ENCODE peak calls at places on chromosomes 2 and 18, in five cellular contexts. One of them, this sample, is unnamed.

GRCh38 chr18:48756511-48757226 is 194.1 kb downstream of the SMAD7 start:
- DNase-seq in GM23248: no peak
- DNase-seq in pancreas: no peak
- DNase-seq in SJSA1: no peak
- DNase-seq in upper lobe of right lung: no peak
- DNase-seq in this sample: no peak

GRCh38 chr18:58117685-58118403 is 73.8 kb downstream of the NEDD4L start:
- DNase-seq in GM23248: peak
- DNase-seq in pancreas: no peak
- DNase-seq in SJSA1: no peak
- DNase-seq in upper lobe of right lung: peak
- DNase-seq in this sample: peak

GRCh38 chr2:75833386-75833785 is 122.7 kb upstream of the GCFC2 start:
- DNase-seq in GM23248: no peak
- DNase-seq in pancreas: no peak
- DNase-seq in SJSA1: no peak
- DNase-seq in upper lobe of right lung: no peak
- DNase-seq in this sample: no peak

GRCh38 chr2:15912203-15912602 is 28.1 kb upstream of the MYCN start:
- DNase-seq in GM23248: peak
- DNase-seq in pancreas: no peak
- DNase-seq in SJSA1: peak
- DNase-seq in upper lobe of right lung: no peak
- DNase-seq in this sample: no peak

GRCh38 chr2:26394694-26395093 is 7.0 kb upstream of the DRC1 start:
- DNase-seq in GM23248: no peak
- DNase-seq in pancreas: no peak
- DNase-seq in SJSA1: no peak
- DNase-seq in upper lobe of right lung: no peak
- DNase-seq in this sample: no peak

GRCh38 chr2:187319441-187320108 is 128.5 kb downstream of the CALCRL start:
- DNase-seq in GM23248: peak
- DNase-seq in pancreas: no peak
- DNase-seq in SJSA1: no peak
- DNase-seq in upper lobe of right lung: no peak
- DNase-seq in this sample: no peak

GRCh38 chr2:101119431-101119830 is 31.8 kb downstream of the TBC1D8 start:
- DNase-seq in GM23248: peak
- DNase-seq in pancreas: peak
- DNase-seq in SJSA1: no peak
- DNase-seq in upper lobe of right lung: no peak
- DNase-seq in this sample: no peak

GRCh38 chr2:218805627-218806026 is 23.7 kb downstream of the CYP27A1 start:
- DNase-seq in GM23248: peak
- DNase-seq in pancreas: no peak
- DNase-seq in SJSA1: no peak
- DNase-seq in upper lobe of right lung: no peak
- DNase-seq in this sample: no peak

GRCh38 chr2:437772-438393 is 150.0 kb upstream of the ALKAL2 start:
- DNase-seq in GM23248: no peak
- DNase-seq in pancreas: no peak
- DNase-seq in SJSA1: no peak
- DNase-seq in upper lobe of right lung: no peak
- DNase-seq in this sample: peak

GRCh38 chr2:148201075-148202004 is 180.4 kb downstream of the MBD5 start:
- DNase-seq in GM23248: peak
- DNase-seq in pancreas: peak
- DNase-seq in SJSA1: peak
- DNase-seq in upper lobe of right lung: peak
- DNase-seq in this sample: peak

GRCh38 chr2:46382331-46383112 is 85.3 kb downstream of the EPAS1 start:
- DNase-seq in GM23248: no peak
- DNase-seq in pancreas: no peak
- DNase-seq in SJSA1: peak
- DNase-seq in upper lobe of right lung: no peak
- DNase-seq in this sample: no peak

GRCh38 chr2:96888082-96889011 is 18.5 kb upstream of the SEMA4C start:
- DNase-seq in GM23248: no peak
- DNase-seq in pancreas: peak
- DNase-seq in SJSA1: no peak
- DNase-seq in upper lobe of right lung: peak
- DNase-seq in this sample: no peak

GRCh38 chr2:70854416-70854815 is 18.8 kb upstream of the CD207 start:
- DNase-seq in GM23248: no peak
- DNase-seq in pancreas: no peak
- DNase-seq in SJSA1: no peak
- DNase-seq in upper lobe of right lung: no peak
- DNase-seq in this sample: no peak

GRCh38 chr18:13541621-13542519 is 184.5 kb downstream of the FAM210A start:
- DNase-seq in GM23248: no peak
- DNase-seq in pancreas: no peak
- DNase-seq in SJSA1: no peak
- DNase-seq in upper lobe of right lung: no peak
- DNase-seq in this sample: no peak

GRCh38 chr18:72869786-72870185 is 2.0 kb upstream of the NETO1 start:
- DNase-seq in GM23248: no peak
- DNase-seq in pancreas: no peak
- DNase-seq in SJSA1: no peak
- DNase-seq in upper lobe of right lung: no peak
- DNase-seq in this sample: no peak

GRCh38 chr18:72868666-72869661 is 1.2 kb upstream of the NETO1 start:
- DNase-seq in GM23248: no peak
- DNase-seq in pancreas: peak
- DNase-seq in SJSA1: no peak
- DNase-seq in upper lobe of right lung: no peak
- DNase-seq in this sample: no peak

GRCh38 chr18:72866901-72867701 is 686 bp downstream of the NETO1 start:
- DNase-seq in GM23248: no peak
- DNase-seq in pancreas: no peak
- DNase-seq in SJSA1: no peak
- DNase-seq in upper lobe of right lung: no peak
- DNase-seq in this sample: peak

GRCh38 chr18:72866572-72866900 is 1.3 kb downstream of the NETO1 start:
- DNase-seq in GM23248: no peak
- DNase-seq in pancreas: no peak
- DNase-seq in SJSA1: no peak
- DNase-seq in upper lobe of right lung: no peak
- DNase-seq in this sample: no peak

DNA sequence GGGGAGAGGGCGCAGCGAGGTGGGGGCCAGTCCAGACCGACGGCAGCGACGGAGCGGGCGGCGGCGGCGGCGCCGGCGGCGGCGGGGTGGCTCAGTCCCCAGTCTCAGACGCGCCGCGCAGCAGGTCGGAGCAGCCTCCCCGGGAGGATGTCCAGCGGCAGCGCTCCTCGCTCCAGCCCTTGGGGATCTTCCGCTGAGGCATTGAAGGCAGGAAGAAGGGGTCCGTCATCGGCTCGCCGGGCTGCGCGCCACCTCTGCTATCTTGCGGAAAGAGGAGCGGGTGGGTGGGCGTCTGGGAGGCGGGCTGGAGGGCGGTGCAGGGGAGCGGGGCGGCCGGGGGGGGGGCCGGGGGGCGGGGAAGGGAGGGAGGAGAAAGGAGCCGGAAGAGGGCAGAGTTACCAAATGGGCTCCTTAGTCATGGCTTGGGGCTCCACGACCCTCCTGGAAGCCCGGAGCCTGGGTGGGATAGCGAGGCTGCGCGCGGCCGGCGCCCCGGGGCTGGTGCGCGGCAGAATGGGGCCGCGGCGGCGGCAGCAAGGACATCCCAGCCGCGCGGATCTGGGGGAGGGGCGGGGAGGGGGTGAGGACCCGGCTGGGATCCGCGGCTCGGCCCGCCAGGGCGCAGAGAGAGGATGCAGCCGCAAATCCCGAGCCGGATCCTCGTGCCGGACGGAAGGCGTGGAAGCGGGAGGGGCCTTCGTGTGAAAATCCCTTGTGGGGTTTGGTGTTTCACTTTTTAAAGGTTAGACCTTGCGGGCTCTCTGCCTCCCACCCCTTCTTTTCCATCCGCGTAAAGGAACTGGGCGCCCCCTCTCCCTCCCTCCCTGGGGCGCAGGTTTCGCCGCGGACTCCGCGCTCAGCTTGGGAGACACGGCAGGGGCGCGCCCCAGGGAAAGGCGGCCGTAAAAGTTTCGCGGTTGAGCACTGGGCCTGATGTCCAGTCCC is at the start of gene NETO1:
- DNase-seq in GM23248: no peak
- DNase-seq in pancreas: peak
- DNase-seq in SJSA1: no peak
- DNase-seq in upper lobe of right lung: no peak
- DNase-seq in this sample: peak
- H3K4me3 ChIP-seq in GM23248: no peak
- H3K4me3 ChIP-seq in pancreas: no peak
- H3K4me3 ChIP-seq in SJSA1: no peak
- H3K4me3 ChIP-seq in upper lobe of right lung: peak
- H3K4me3 ChIP-seq in this sample: peak

DNA sequence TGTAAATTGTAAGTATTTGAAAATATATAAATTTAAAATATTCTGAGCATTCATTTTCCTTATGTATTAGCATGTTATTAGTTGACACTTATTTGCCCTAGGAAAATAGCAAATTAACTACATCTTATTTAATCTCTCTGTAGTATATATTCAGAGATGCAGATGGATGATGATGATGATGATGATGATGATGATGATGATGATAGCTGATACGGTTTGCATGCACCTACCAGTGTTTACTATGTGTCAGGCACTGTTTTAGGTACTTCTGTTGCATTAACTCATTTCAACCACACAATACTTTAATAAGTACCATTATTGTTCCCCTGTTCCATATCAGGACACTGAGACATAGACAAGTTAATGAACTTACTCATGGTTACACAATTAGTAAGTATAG is 191.4 kb upstream of the BOD1L2 start:
- DNase-seq in GM23248: no peak
- DNase-seq in pancreas: no peak
- DNase-seq in SJSA1: no peak
- DNase-seq in upper lobe of right lung: no peak
- DNase-seq in this sample: no peak
- H3K27ac ChIP-seq in GM23248: no peak
- H3K27ac ChIP-seq in pancreas: no peak
- H3K27ac ChIP-seq in SJSA1: no peak
- H3K27ac ChIP-seq in upper lobe of right lung: no peak
- H3K27ac ChIP-seq in this sample: no peak

DNA sequence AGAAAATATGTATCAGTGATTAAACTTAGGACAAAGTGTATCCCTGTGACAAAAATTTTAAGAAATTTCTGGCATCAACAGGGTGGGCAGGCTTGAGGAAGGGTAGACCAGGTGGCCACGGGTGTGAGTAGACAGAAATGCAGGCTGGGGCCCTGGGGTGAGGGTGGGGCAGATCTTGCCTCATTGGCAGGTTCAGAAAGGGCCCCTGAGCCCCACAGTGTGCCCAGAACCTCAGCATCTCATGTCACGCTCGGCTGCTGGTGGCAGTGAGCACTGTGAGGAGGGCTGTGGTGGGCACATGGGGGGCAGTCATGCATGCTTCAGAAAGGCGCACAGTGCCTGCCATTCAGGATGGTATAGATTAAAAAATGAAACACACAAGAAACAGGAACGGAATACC is 7.6 kb upstream of the ASB18 start:
- DNase-seq in GM23248: no peak
- DNase-seq in pancreas: no peak
- DNase-seq in SJSA1: peak
- DNase-seq in upper lobe of right lung: no peak
- DNase-seq in this sample: no peak
- H3K4me3 ChIP-seq in GM23248: no peak
- H3K4me3 ChIP-seq in pancreas: no peak
- H3K4me3 ChIP-seq in SJSA1: no peak
- H3K4me3 ChIP-seq in upper lobe of right lung: no peak
- H3K4me3 ChIP-seq in this sample: no peak

DNA sequence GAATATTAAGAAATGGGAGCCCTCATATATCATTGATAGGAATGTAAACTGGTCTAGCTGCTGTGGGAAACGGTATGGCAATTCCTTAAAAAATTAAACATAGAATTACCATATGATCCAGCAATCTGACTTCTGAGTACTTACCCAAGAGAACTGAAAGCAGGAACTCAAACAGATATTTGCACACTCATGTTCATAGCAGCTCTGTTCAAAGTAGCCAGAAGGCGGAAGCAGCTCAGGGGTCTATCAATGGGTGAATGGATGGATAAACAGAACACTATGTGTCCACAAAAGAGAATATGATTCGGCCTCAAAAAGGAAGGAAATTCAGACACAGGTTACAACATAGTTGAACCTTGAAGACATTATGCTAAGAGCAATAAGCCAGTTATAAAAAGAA is 135.7 kb upstream of the NDUFV2 start:
- DNase-seq in GM23248: no peak
- DNase-seq in pancreas: no peak
- DNase-seq in SJSA1: no peak
- DNase-seq in upper lobe of right lung: no peak
- DNase-seq in this sample: no peak
- H3K27ac ChIP-seq in GM23248: no peak
- H3K27ac ChIP-seq in pancreas: no peak
- H3K27ac ChIP-seq in SJSA1: no peak
- H3K27ac ChIP-seq in upper lobe of right lung: no peak
- H3K27ac ChIP-seq in this sample: no peak

GRCh38 chr2:85577386-85578242 is at the start of gene VAMP8:
- DNase-seq in GM23248: no peak
- DNase-seq in pancreas: peak
- DNase-seq in SJSA1: no peak
- DNase-seq in upper lobe of right lung: peak
- DNase-seq in this sample: no peak
- H3K4me3 ChIP-seq in GM23248: no peak
- H3K4me3 ChIP-seq in pancreas: peak
- H3K4me3 ChIP-seq in SJSA1: no peak
- H3K4me3 ChIP-seq in upper lobe of right lung: peak
- H3K4me3 ChIP-seq in this sample: no peak

DNA sequence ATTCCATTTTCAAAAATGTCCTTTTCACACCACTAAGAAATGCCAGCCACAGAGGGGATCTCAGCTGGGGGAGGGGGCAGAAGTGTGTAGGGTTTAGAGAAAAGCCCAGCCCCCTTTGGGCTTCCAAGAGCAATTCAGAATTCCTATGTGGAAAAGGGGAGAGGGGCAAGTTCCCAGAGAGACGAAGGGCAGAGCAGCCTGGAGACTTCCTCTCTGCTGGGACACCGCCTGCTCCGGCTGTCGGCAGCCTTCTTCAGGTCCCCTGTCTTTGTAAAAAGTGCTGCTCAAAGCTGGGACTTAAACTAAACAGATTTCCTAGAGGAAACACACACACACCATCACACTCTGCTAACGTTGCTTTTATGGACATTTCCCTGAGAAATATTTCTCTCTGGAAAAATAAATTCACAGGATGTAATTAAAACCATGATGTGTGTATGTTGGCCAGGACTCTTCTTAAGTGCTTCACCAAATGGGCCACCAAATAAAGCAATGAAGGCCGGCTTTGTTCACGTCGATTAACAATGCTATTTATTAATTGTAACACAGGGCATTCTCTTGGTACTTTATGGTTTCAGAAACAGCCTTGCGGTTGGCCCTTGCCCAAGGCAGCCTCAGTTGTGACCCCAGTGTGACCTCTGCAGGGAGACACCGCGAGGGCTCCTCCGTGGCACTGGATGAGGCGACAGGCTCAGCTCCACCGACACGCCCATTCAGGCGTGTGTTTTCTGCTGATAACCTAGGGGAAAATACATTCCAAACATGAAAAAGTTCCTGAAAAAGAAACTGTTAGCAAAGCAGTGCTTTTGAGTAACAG is 5.6 kb upstream of the ASB1 start:
- DNase-seq in GM23248: no peak
- DNase-seq in pancreas: no peak
- DNase-seq in SJSA1: no peak
- DNase-seq in upper lobe of right lung: no peak
- DNase-seq in this sample: no peak
- H3K27ac ChIP-seq in GM23248: no peak
- H3K27ac ChIP-seq in pancreas: no peak
- H3K27ac ChIP-seq in SJSA1: no peak
- H3K27ac ChIP-seq in upper lobe of right lung: no peak
- H3K27ac ChIP-seq in this sample: no peak